ENCODE peak calls at places on chromosomes 5 and 9, in four cellular contexts. One of them, this sample, is unnamed.

GRCh38 chr9:131621551-131622321 is 76.4 kb downstream of the PRRT1B start:
- DNase-seq in GM06990: peak
- DNase-seq in CD8-positive, alpha-beta T cell: no peak
- DNase-seq in GM23338: no peak
- DNase-seq in this sample: peak

GRCh38 chr9:94801685-94802084 is 75.2 kb downstream of the AOPEP start:
- DNase-seq in GM06990: no peak
- DNase-seq in CD8-positive, alpha-beta T cell: no peak
- DNase-seq in GM23338: no peak
- DNase-seq in this sample: no peak

GRCh38 chr5:140926903-140927573 is 939 bp downstream of the PCDHAC1 start:
- DNase-seq in GM06990: peak
- DNase-seq in CD8-positive, alpha-beta T cell: no peak
- DNase-seq in GM23338: peak
- DNase-seq in this sample: no peak

GRCh38 chr9:112751059-112751795 is 667 bp downstream of the SNX30 start:
- DNase-seq in GM06990: peak
- DNase-seq in CD8-positive, alpha-beta T cell: peak
- DNase-seq in GM23338: peak
- DNase-seq in this sample: peak

GRCh38 chr9:127133739-127134167 is 11.3 kb upstream of the ANGPTL2 start:
- DNase-seq in GM06990: no peak
- DNase-seq in CD8-positive, alpha-beta T cell: no peak
- DNase-seq in GM23338: peak
- DNase-seq in this sample: no peak

GRCh38 chr5:119302916-119303897 is 52.6 kb upstream of the TNFAIP8 start:
- DNase-seq in GM06990: no peak
- DNase-seq in CD8-positive, alpha-beta T cell: no peak
- DNase-seq in GM23338: no peak
- DNase-seq in this sample: no peak

GRCh38 chr9:99385814-99386279 is 163.8 kb downstream of the SEC61B start:
- DNase-seq in GM06990: no peak
- DNase-seq in CD8-positive, alpha-beta T cell: no peak
- DNase-seq in GM23338: no peak
- DNase-seq in this sample: no peak

GRCh38 chr9:70893610-70894122 is 227.8 kb downstream of the TRPM3 start:
- DNase-seq in GM06990: no peak
- DNase-seq in CD8-positive, alpha-beta T cell: no peak
- DNase-seq in GM23338: no peak
- DNase-seq in this sample: no peak

GRCh38 chr9:135076876-135077430 is 10.5 kb upstream of the OLFM1 start:
- DNase-seq in GM06990: no peak
- DNase-seq in CD8-positive, alpha-beta T cell: no peak
- DNase-seq in GM23338: no peak
- DNase-seq in this sample: no peak

GRCh38 chr5:1001406-1002270 is 7.0 kb upstream of the NKD2 start:
- DNase-seq in GM06990: no peak
- DNase-seq in CD8-positive, alpha-beta T cell: no peak
- DNase-seq in GM23338: no peak
- DNase-seq in this sample: no peak

GRCh38 chr9:26637101-26637500 is 255.5 kb downstream of the CAAP1 start:
- DNase-seq in GM06990: no peak
- DNase-seq in CD8-positive, alpha-beta T cell: no peak
- DNase-seq in GM23338: peak
- DNase-seq in this sample: no peak

GRCh38 chr5:151899400-151899799 is 25.3 kb downstream of the GLRA1 start:
- DNase-seq in GM06990: no peak
- DNase-seq in CD8-positive, alpha-beta T cell: no peak
- DNase-seq in GM23338: no peak
- DNase-seq in this sample: no peak

GRCh38 chr5:140196406-140196805 is 21.4 kb downstream of the CYSTM1 start:
- DNase-seq in GM06990: no peak
- DNase-seq in CD8-positive, alpha-beta T cell: no peak
- DNase-seq in GM23338: no peak
- DNase-seq in this sample: no peak

DNA sequence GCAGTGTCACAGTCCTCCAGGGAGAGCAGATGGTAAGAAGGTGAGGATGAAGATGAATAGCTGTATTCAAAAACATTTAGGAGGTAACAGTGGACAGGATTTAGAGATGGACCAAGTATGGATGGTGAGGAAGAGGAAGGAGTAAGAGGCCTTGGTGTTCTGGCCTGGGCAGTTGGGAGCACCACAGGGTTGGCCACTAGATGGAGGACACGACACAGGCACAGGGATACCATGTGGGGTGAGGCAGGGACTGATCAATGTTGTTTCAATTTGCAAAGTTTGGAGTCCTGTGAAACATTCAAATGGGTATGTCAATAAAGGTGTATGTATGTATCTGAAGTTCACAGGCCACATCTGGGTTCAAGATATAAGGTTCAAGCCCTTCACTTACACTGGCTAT is 141.1 kb upstream of the RASEF start:
- DNase-seq in GM06990: no peak
- DNase-seq in CD8-positive, alpha-beta T cell: no peak
- DNase-seq in GM23338: no peak
- DNase-seq in this sample: no peak
- TF ChIP-seq CTCF in GM06990: no peak
- TF ChIP-seq CTCF in CD8-positive, alpha-beta T cell: no peak
- TF ChIP-seq CTCF in GM23338: peak
- TF ChIP-seq CTCF in this sample: no peak

GRCh38 chr9:36204906-36205547 is 14.3 kb downstream of the CLTA start:
- DNase-seq in GM06990: no peak
- DNase-seq in CD8-positive, alpha-beta T cell: no peak
- DNase-seq in GM23338: peak
- DNase-seq in this sample: no peak
- TF ChIP-seq CTCF in GM06990: no peak
- TF ChIP-seq CTCF in CD8-positive, alpha-beta T cell: no peak
- TF ChIP-seq CTCF in GM23338: peak
- TF ChIP-seq CTCF in this sample: peak

DNA sequence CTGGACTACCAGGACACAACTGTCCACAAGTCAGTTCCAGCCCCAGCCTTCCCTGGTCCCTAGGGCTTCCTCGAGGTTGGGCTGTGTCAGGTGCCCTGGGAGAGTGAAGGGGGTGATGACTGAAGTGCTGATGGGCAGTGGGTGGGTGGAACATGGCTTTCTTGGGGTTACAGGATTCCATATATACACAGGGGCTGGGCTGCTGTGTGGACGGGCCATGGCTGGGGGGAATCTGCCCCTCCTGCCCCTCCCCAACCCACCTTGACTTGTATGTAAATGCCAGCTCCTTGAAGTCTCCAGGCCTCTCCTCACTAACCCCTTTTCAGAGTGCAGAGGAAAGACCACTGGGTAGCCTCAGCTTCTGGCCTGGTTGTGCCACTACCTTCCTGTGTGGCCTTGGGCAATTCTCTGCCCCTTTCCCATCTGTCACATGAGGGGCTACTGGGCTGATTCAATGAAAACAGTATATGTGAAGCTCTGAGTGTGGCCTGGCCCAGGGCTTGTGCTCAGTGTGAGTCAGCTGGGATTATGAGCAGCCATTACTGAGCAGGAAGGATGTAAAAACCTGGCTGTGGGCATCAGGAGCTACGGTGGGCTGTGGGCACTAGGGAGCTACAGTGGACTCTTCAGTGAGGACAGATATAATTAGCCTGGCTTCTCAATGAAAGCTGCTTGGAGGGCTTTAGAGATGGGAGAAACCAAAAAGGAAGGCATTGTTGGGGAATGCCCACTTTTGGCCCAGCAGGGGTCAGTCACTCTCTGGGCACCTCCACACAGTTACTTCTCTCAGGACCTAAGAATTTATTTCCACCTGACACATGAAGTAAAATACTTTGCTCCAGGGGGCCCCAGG is 23.3 kb downstream of the PITX1 start:
- DNase-seq in GM06990: no peak
- DNase-seq in CD8-positive, alpha-beta T cell: no peak
- DNase-seq in GM23338: no peak
- DNase-seq in this sample: no peak
- TF ChIP-seq CTCF in GM06990: no peak
- TF ChIP-seq CTCF in CD8-positive, alpha-beta T cell: no peak
- TF ChIP-seq CTCF in GM23338: no peak
- TF ChIP-seq CTCF in this sample: no peak

GRCh38 chr5:90191352-90192045 is 218.1 kb downstream of the CETN3 start:
- DNase-seq in GM06990: no peak
- DNase-seq in CD8-positive, alpha-beta T cell: no peak
- DNase-seq in GM23338: no peak
- DNase-seq in this sample: no peak

DNA sequence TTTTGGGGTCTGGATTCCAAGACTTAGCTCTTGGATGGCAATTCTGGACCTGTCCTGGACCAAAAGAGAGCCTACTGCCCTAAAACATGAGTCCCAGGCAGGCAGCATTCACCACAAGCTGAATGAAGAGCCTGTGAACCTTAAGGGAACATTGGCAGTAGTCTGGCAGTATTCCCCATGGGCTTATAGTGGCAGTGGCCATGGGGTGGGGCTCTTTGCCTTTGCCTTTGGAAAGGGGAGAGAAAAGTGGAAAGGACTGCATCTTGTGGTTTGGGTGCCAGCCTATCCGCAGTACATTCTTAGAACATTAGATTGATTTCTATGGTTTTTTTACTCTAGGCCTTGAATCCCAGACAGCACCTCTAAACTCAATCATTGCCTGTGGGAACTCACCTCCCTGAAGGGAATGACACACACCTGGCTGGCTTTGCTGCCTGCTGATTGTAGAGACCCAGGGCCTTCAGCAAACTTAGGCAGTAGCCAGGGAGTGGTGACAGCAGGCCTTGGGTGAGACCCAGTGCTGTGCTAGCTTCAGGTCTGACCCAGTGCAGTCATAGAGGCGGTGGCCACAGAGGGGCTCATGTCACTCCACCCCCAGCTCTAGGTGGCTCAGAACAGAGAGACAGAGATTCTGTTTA is 216.3 kb downstream of the CETN3 start:
- DNase-seq in GM06990: no peak
- DNase-seq in CD8-positive, alpha-beta T cell: no peak
- DNase-seq in GM23338: no peak
- DNase-seq in this sample: no peak
- TF ChIP-seq CTCF in GM06990: no peak
- TF ChIP-seq CTCF in CD8-positive, alpha-beta T cell: no peak
- TF ChIP-seq CTCF in GM23338: peak
- TF ChIP-seq CTCF in this sample: no peak

GRCh38 chr9:116313638-116314037 is 160.0 kb downstream of the PAPPA start:
- DNase-seq in GM06990: no peak
- DNase-seq in CD8-positive, alpha-beta T cell: no peak
- DNase-seq in GM23338: no peak
- DNase-seq in this sample: no peak
- TF ChIP-seq CTCF in GM06990: no peak
- TF ChIP-seq CTCF in CD8-positive, alpha-beta T cell: no peak
- TF ChIP-seq CTCF in GM23338: peak
- TF ChIP-seq CTCF in this sample: no peak

GRCh38 chr5:7094626-7095025 is 301.3 kb upstream of the ADCY2 start:
- DNase-seq in GM06990: no peak
- DNase-seq in CD8-positive, alpha-beta T cell: no peak
- DNase-seq in GM23338: peak
- DNase-seq in this sample: no peak

GRCh38 chr5:7096294-7096693 is 299.6 kb upstream of the ADCY2 start:
- DNase-seq in GM06990: no peak
- DNase-seq in CD8-positive, alpha-beta T cell: no peak
- DNase-seq in GM23338: no peak
- DNase-seq in this sample: no peak
- TF ChIP-seq CTCF in GM06990: no peak
- TF ChIP-seq CTCF in CD8-positive, alpha-beta T cell: no peak
- TF ChIP-seq CTCF in GM23338: no peak
- TF ChIP-seq CTCF in this sample: no peak

GRCh38 chr5:15286659-15287058 is 213.3 kb upstream of the FBXL7 start:
- DNase-seq in GM06990: no peak
- DNase-seq in CD8-positive, alpha-beta T cell: no peak
- DNase-seq in GM23338: peak
- DNase-seq in this sample: no peak
- TF ChIP-seq CTCF in GM06990: no peak
- TF ChIP-seq CTCF in CD8-positive, alpha-beta T cell: no peak
- TF ChIP-seq CTCF in GM23338: no peak
- TF ChIP-seq CTCF in this sample: no peak

DNA sequence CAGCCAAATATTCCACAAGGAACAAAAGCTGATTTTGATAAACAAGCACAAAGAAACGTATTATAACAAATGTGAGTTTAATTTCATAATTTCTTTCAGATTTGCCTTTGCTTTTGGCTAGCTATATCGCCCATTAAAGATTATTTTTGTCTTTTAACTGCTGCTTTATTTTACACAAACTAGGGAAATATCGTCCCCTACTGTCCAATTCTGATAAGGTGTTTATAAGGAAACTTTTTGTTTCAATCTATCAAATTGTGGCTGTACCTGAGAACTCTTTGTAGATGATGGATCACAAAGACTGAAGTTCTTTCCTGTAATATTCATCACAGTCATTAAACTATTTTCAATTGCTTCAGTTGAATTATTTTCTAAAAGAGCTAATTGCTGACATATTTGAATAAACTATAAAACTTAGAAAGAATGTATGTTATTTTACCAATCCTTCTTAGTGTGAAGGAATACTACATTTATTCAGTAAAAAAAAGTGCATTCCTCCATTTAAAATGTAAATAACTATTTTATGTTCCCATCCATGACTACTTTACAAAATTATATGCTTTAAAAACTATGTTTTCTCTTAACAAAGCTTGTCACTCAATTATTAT is 431.3 kb upstream of the ITGA1 start:
- DNase-seq in GM06990: no peak
- DNase-seq in CD8-positive, alpha-beta T cell: no peak
- DNase-seq in GM23338: peak
- DNase-seq in this sample: no peak
- TF ChIP-seq CTCF in GM06990: peak
- TF ChIP-seq CTCF in CD8-positive, alpha-beta T cell: no peak
- TF ChIP-seq CTCF in GM23338: peak
- TF ChIP-seq CTCF in this sample: peak

DNA sequence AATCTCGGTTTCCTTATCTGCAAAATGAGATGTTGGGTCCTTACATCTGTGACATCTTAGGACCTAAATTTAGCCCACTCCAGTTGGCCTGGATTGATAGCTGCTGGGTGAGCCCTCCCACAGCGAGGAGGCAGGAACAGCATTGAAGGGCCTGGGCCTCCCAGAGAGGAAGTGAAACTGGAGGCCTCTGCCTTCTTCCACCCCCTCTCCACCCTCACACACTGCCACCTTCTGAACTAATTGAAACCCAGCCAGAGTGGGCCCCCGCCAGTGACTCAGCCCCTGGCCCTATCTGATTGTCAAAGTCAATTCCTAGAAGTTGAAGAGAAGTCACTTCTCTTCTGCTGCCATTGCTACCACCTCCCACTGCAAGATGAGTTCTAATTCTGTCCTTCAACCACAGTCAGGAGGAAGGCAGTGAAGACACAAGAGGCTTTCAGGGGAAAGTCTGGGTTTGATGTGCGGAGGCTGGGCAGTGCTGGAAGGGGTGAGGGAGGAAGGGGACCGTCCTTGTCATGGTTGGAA is 55.2 kb upstream of the NEK6 start:
- DNase-seq in GM06990: peak
- DNase-seq in CD8-positive, alpha-beta T cell: peak
- DNase-seq in GM23338: no peak
- DNase-seq in this sample: peak
- TF ChIP-seq CTCF in GM06990: no peak
- TF ChIP-seq CTCF in CD8-positive, alpha-beta T cell: no peak
- TF ChIP-seq CTCF in GM23338: no peak
- TF ChIP-seq CTCF in this sample: no peak